ENCODE peak calls at places on chromosomes 1 and 21, in seven cellular contexts. D, G, H, W, A, N and I are unnamed samples.

GRCh38 chr1:187763976-187764375 is 935.2 kb downstream of the PLA2G4A start:
- DNase-seq in D (no peak), G (no peak), H (no peak), W (no peak), A (no peak), N (no peak), I (no peak)

GRCh38 chr1:34865981-34866761 is 6.6 kb upstream of the SMIM12 start:
- DNase-seq in D (peak), G (peak), H (peak), W (peak), A (peak), N (peak), I (peak)

GRCh38 chr21:39843916-39844315 is 23.3 kb upstream of the PCP4 start:
- DNase-seq in D (no peak), G (no peak), H (no peak), W (no peak), A (no peak), N (no peak), I (no peak)

GRCh38 chr1:245516178-245516829 is 361.5 kb downstream of the KIF26B start:
- DNase-seq in D (no peak), G (no peak), H (peak), W (peak), A (no peak), N (no peak), I (no peak)

GRCh38 chr1:67597336-67597735 is 87.7 kb upstream of the GADD45A start:
- DNase-seq in D (no peak), G (no peak), H (no peak), W (no peak), A (no peak), N (no peak), I (no peak)

GRCh38 chr1:219324171-219324570 is 150.5 kb downstream of the LYPLAL1 start:
- DNase-seq in D (no peak), G (no peak), H (no peak), W (no peak), A (no peak), N (no peak), I (no peak)

GRCh38 chr1:81446006-81446669 is 354.6 kb upstream of the ADGRL2 start:
- DNase-seq in D (no peak), G (no peak), H (no peak), W (no peak), A (no peak), N (no peak), I (no peak)

GRCh38 chr1:18938707-18939070 is 17.8 kb downstream of the IFFO2 start:
- DNase-seq in D (no peak), G (no peak), H (no peak), W (no peak), A (peak), N (no peak), I (no peak)

GRCh38 chr1:228088586-228089498 is 6.3 kb downstream of the ARF1 start:
- DNase-seq in D (no peak), G (no peak), H (no peak), W (no peak), A (no peak), N (no peak), I (no peak)

GRCh38 chr1:228087771-228088251 is 5.3 kb downstream of the ARF1 start:
- DNase-seq in D (no peak), G (no peak), H (no peak), W (no peak), A (no peak), N (no peak), I (no peak)

GRCh38 chr1:228090613-228091081 is 8.1 kb downstream of the ARF1 start:
- DNase-seq in D (no peak), G (no peak), H (no peak), W (no peak), A (no peak), N (no peak), I (no peak)

GRCh38 chr1:228091084-228091483 is 8.6 kb downstream of the ARF1 start:
- DNase-seq in D (no peak), G (no peak), H (no peak), W (no peak), A (no peak), N (no peak), I (no peak)

GRCh38 chr1:228089520-228090380 is 7.2 kb downstream of the ARF1 start:
- DNase-seq in D (no peak), G (no peak), H (no peak), W (no peak), A (no peak), N (no peak), I (no peak)
- TF ChIP-seq TAF1 in D (no peak), G (no peak), H (no peak), W (no peak), A (no peak), N (no peak), I (no peak)

GRCh38 chr1:15139654-15140350 is 13.7 kb upstream of the TMEM51 start:
- DNase-seq in D (no peak), G (no peak), H (peak), W (peak), A (peak), N (peak), I (no peak)

GRCh38 chr1:15145327-15145726 is 8.2 kb upstream of the TMEM51 start:
- DNase-seq in D (no peak), G (no peak), H (peak), W (no peak), A (no peak), N (no peak), I (no peak)

GRCh38 chr1:15146142-15146541 is 7.4 kb upstream of the TMEM51 start:
- DNase-seq in D (no peak), G (no peak), H (no peak), W (no peak), A (no peak), N (no peak), I (no peak)

GRCh38 chr1:15137807-15138206 is 15.7 kb upstream of the TMEM51 start:
- DNase-seq in D (no peak), G (no peak), H (no peak), W (no peak), A (peak), N (no peak), I (no peak)

GRCh38 chr1:15141933-15142647 is 11.5 kb upstream of the TMEM51 start:
- DNase-seq in D (no peak), G (no peak), H (no peak), W (no peak), A (no peak), N (no peak), I (no peak)
- TF ChIP-seq POLR2AphosphoS5 in D (no peak), G (no peak), H (no peak), W (no peak), A (peak), N (no peak), I (no peak)

DNA sequence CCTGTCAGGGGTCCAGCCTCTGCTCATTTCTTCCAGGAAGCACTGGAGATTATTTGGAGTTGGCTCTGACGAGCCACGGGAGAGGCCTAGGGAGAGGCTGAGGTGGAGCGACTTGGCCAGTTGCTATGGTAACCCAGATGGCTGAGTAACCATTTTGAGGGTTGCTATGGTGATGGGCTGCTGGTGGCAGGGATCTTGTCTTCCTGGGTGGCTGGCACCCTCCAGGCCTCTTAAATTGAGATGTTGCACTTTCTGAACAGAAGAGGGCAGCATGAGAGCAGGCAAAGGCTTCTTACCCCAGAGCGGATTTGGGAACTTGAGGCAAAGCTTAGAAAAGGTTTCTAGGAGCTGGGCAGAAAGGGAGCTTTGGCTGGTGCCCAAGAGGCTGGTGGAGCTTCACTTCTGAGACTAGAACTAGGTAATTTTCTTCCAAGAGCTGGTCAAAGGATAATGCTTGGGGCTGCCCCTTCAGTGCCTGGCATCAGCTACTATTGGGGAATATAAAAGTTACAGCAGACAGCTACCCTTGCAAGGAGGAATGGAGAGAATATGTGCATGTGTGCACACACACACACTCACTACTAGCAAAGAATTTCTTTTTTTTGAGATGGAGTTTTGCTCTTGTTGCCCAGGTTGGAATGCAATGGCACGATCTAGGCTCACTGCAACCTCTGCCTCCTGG is 72.6 kb downstream of the NDUFS5 start:
- DNase-seq in D (peak), G (no peak), H (peak), W (peak), A (peak), N (peak), I (peak)
- TF ChIP-seq TAF1 in D (no peak), G (no peak), H (no peak), W (no peak), A (no peak), N (no peak), I (no peak)

GRCh38 chr21:45886610-45887026 is 95.0 kb upstream of the COL6A1 start:
- DNase-seq in D (no peak), G (no peak), H (no peak), W (no peak), A (no peak), N (no peak), I (no peak)
- TF ChIP-seq POLR2AphosphoS5 in D (no peak), G (no peak), H (no peak), W (no peak), A (no peak), N (no peak), I (no peak)

DNA sequence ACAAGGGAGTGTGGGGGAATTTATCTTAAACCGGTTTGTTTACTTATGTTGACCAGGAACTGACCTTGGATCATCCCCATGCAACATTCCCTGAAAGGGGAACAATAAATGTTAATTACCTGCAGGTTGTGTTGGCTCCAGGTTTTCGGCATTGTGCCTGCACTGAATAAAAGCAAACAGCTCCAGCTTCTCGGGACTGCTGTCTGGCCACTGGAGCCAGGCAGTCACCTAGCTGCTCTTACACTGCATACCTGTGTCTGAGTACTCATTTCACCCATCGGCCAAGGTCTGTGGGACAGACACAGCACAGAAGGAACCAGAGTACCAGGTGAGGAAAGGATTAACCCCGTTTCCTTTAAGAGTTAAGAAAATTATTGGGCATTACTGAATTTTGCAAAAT is 32.7 kb upstream of the CTBS start:
- DNase-seq in D (no peak), G (no peak), H (no peak), W (no peak), A (no peak), N (no peak), I (no peak)
- TF ChIP-seq TAF1 in D (no peak), G (no peak), H (no peak), W (no peak), A (no peak), N (no peak), I (no peak)

DNA sequence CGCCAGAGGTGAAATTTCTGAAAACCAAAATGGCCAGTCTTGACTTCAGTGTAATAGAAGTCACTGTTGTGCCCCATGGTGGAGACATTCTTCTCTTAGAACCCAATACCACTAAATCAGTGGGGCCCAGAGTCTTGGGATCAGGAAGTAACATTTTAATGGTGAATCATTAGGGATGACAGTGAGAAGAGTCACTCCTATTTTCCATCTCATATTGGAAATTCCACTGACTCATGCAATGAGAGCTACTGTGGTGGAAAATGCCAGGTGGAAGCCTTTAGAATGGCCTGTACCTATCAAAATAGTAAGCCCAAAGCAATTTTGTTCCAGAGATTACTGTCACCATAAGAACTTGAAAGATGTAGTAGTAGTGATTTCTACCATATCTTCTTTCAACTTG is 20.6 kb upstream of the PPM1J start:
- DNase-seq in D (no peak), G (no peak), H (no peak), W (no peak), A (no peak), N (no peak), I (no peak)
- TF ChIP-seq POLR2AphosphoS5 in D (no peak), G (no peak), H (no peak), W (no peak), A (peak), N (no peak), I (no peak)

GRCh38 chr1:160550572-160551034 is 27.5 kb upstream of the SLAMF6 start:
- DNase-seq in D (no peak), G (no peak), H (no peak), W (peak), A (no peak), N (peak), I (no peak)
- TF ChIP-seq TAF1 in D (no peak), G (no peak), H (no peak), W (no peak), A (no peak), N (no peak), I (no peak)